ENCODE peak calls at places on chromosome 21, in nine cellular contexts. One of them, this sample, is unnamed.

GRCh38 chr21:42433946-42434551 is 30.3 kb downstream of the UBASH3A start:
- DNase-seq in activated CD4-positive, alpha-beta memory T cell treated with anti-CD3 and anti-CD28 coated beads, Interleukin-2, amount 10 ng/mL, durations not matched to agents 7 days and 5 days: no peak
- DNase-seq in Right ventricle myocardium superior: no peak
- DNase-seq in thoracic aorta: no peak
- DNase-seq in amniotic stem cell: no peak
- DNase-seq in NCI-H1092 treated with DMSO at 0.1 percent for 48 hours: no peak
- DNase-seq in cardiac septum: no peak
- DNase-seq in left colon: peak
- DNase-seq in KBM-7: no peak
- DNase-seq in this sample: no peak

GRCh38 chr21:34933609-34934345 is 115.3 kb downstream of the RUNX1 start:
- DNase-seq in thoracic aorta: no peak
- DNase-seq in NCI-H1092 treated with DMSO at 0.1 percent for 48 hours: no peak
- DNase-seq in activated CD4-positive, alpha-beta memory T cell treated with anti-CD3 and anti-CD28 coated beads, Interleukin-2, amount 10 ng/mL, durations not matched to agents 7 days and 5 days: no peak
- DNase-seq in Right ventricle myocardium superior: no peak
- DNase-seq in cardiac septum: no peak
- DNase-seq in KBM-7: no peak
- DNase-seq in amniotic stem cell: no peak
- DNase-seq in left colon: no peak
- DNase-seq in this sample: no peak

GRCh38 chr21:45556645-45557601 is 14.7 kb upstream of the SLC19A1 start:
- DNase-seq in thoracic aorta: no peak
- DNase-seq in left colon: peak
- DNase-seq in Right ventricle myocardium superior: no peak
- DNase-seq in amniotic stem cell: no peak
- DNase-seq in NCI-H1092 treated with DMSO at 0.1 percent for 48 hours: no peak
- DNase-seq in activated CD4-positive, alpha-beta memory T cell treated with anti-CD3 and anti-CD28 coated beads, Interleukin-2, amount 10 ng/mL, durations not matched to agents 7 days and 5 days: no peak
- DNase-seq in cardiac septum: peak
- DNase-seq in KBM-7: no peak
- DNase-seq in this sample: peak

GRCh38 chr21:42654179-42654912 is 925 bp downstream of the PDE9A start:
- DNase-seq in NCI-H1092 treated with DMSO at 0.1 percent for 48 hours: peak
- DNase-seq in thoracic aorta: no peak
- DNase-seq in Right ventricle myocardium superior: peak
- DNase-seq in KBM-7: peak
- DNase-seq in left colon: no peak
- DNase-seq in cardiac septum: no peak
- DNase-seq in amniotic stem cell: no peak
- DNase-seq in activated CD4-positive, alpha-beta memory T cell treated with anti-CD3 and anti-CD28 coated beads, Interleukin-2, amount 10 ng/mL, durations not matched to agents 7 days and 5 days: no peak
- DNase-seq in this sample: no peak

GRCh38 chr21:38621132-38621531 is 122.9 kb upstream of the ERG start:
- DNase-seq in KBM-7: no peak
- DNase-seq in Right ventricle myocardium superior: no peak
- DNase-seq in NCI-H1092 treated with DMSO at 0.1 percent for 48 hours: no peak
- DNase-seq in activated CD4-positive, alpha-beta memory T cell treated with anti-CD3 and anti-CD28 coated beads, Interleukin-2, amount 10 ng/mL, durations not matched to agents 7 days and 5 days: no peak
- DNase-seq in thoracic aorta: no peak
- DNase-seq in cardiac septum: no peak
- DNase-seq in amniotic stem cell: no peak
- DNase-seq in left colon: no peak
- DNase-seq in this sample: no peak

GRCh38 chr21:33901421-33902288 is 13.9 kb downstream of the ATP5PO start:
- DNase-seq in cardiac septum: no peak
- DNase-seq in left colon: no peak
- DNase-seq in KBM-7: peak
- DNase-seq in NCI-H1092 treated with DMSO at 0.1 percent for 48 hours: peak
- DNase-seq in activated CD4-positive, alpha-beta memory T cell treated with anti-CD3 and anti-CD28 coated beads, Interleukin-2, amount 10 ng/mL, durations not matched to agents 7 days and 5 days: no peak
- DNase-seq in thoracic aorta: no peak
- DNase-seq in Right ventricle myocardium superior: no peak
- DNase-seq in amniotic stem cell: no peak
- DNase-seq in this sample: no peak

GRCh38 chr21:17780539-17780938 is 38.6 kb downstream of the C21orf91 start:
- DNase-seq in activated CD4-positive, alpha-beta memory T cell treated with anti-CD3 and anti-CD28 coated beads, Interleukin-2, amount 10 ng/mL, durations not matched to agents 7 days and 5 days: peak
- DNase-seq in KBM-7: peak
- DNase-seq in amniotic stem cell: no peak
- DNase-seq in Right ventricle myocardium superior: no peak
- DNase-seq in NCI-H1092 treated with DMSO at 0.1 percent for 48 hours: no peak
- DNase-seq in cardiac septum: no peak
- DNase-seq in thoracic aorta: no peak
- DNase-seq in left colon: no peak
- DNase-seq in this sample: no peak

GRCh38 chr21:44006017-44006624 is 6.0 kb upstream of the TRAPPC10 start:
- DNase-seq in activated CD4-positive, alpha-beta memory T cell treated with anti-CD3 and anti-CD28 coated beads, Interleukin-2, amount 10 ng/mL, durations not matched to agents 7 days and 5 days: no peak
- DNase-seq in NCI-H1092 treated with DMSO at 0.1 percent for 48 hours: no peak
- DNase-seq in amniotic stem cell: peak
- DNase-seq in KBM-7: no peak
- DNase-seq in cardiac septum: no peak
- DNase-seq in Right ventricle myocardium superior: peak
- DNase-seq in left colon: no peak
- DNase-seq in thoracic aorta: no peak
- DNase-seq in this sample: no peak

GRCh38 chr21:35375115-35375514 is 326.0 kb upstream of the RUNX1 start:
- DNase-seq in Right ventricle myocardium superior: no peak
- DNase-seq in NCI-H1092 treated with DMSO at 0.1 percent for 48 hours: no peak
- DNase-seq in amniotic stem cell: no peak
- DNase-seq in cardiac septum: no peak
- DNase-seq in activated CD4-positive, alpha-beta memory T cell treated with anti-CD3 and anti-CD28 coated beads, Interleukin-2, amount 10 ng/mL, durations not matched to agents 7 days and 5 days: no peak
- DNase-seq in thoracic aorta: no peak
- DNase-seq in KBM-7: no peak
- DNase-seq in left colon: no peak
- DNase-seq in this sample: no peak

GRCh38 chr21:30676737-30677136 is 34.1 kb downstream of the KRTAP20-3 start:
- DNase-seq in KBM-7: no peak
- DNase-seq in cardiac septum: no peak
- DNase-seq in amniotic stem cell: no peak
- DNase-seq in NCI-H1092 treated with DMSO at 0.1 percent for 48 hours: no peak
- DNase-seq in Right ventricle myocardium superior: no peak
- DNase-seq in left colon: no peak
- DNase-seq in thoracic aorta: no peak
- DNase-seq in activated CD4-positive, alpha-beta memory T cell treated with anti-CD3 and anti-CD28 coated beads, Interleukin-2, amount 10 ng/mL, durations not matched to agents 7 days and 5 days: no peak
- DNase-seq in this sample: no peak

This sample was measured in pancreas.